ENCODE peak calls at places on chromosomes 16 and 17, in four cellular contexts. One of them, this sample, is unnamed.

GRCh38 chr16:79278506-79278905 is 322.0 kb downstream of the MAF start:
- DNase-seq in GM12878: no peak
- DNase-seq in HepG2: no peak
- DNase-seq in H1: no peak
- DNase-seq in this sample: no peak

GRCh38 chr17:77329741-77330531 is 189.2 kb downstream of the SEC14L1 start:
- DNase-seq in H1: no peak
- DNase-seq in HepG2: no peak
- DNase-seq in GM12878: no peak
- DNase-seq in this sample: no peak

GRCh38 chr17:65366102-65366844 is 195.2 kb downstream of the AXIN2 start:
- DNase-seq in HepG2: no peak
- DNase-seq in H1: no peak
- DNase-seq in GM12878: no peak
- DNase-seq in this sample: no peak

GRCh38 chr16:31181102-31181830 is 1.3 kb downstream of the FUS start:
- DNase-seq in GM12878: no peak
- DNase-seq in HepG2: no peak
- DNase-seq in H1: no peak
- DNase-seq in this sample: no peak

GRCh38 chr16:14339694-14340093 is 268.6 kb downstream of the MRTFB start:
- DNase-seq in HepG2: no peak
- DNase-seq in GM12878: no peak
- DNase-seq in H1: no peak
- DNase-seq in this sample: no peak

GRCh38 chr16:1324286-1324826 is 9.1 kb upstream of the BAIAP3 start:
- DNase-seq in HepG2: no peak
- DNase-seq in GM12878: no peak
- DNase-seq in H1: no peak
- DNase-seq in this sample: no peak

GRCh38 chr17:20235747-20236146 is 226.6 kb downstream of the SPECC1 start:
- DNase-seq in GM12878: no peak
- DNase-seq in H1: no peak
- DNase-seq in HepG2: no peak
- DNase-seq in this sample: no peak

GRCh38 chr17:8056976-8057625 is 18.2 kb downstream of the ALOX15B start:
- DNase-seq in HepG2: peak
- DNase-seq in GM12878: no peak
- DNase-seq in H1: no peak
- DNase-seq in this sample: no peak

DNA sequence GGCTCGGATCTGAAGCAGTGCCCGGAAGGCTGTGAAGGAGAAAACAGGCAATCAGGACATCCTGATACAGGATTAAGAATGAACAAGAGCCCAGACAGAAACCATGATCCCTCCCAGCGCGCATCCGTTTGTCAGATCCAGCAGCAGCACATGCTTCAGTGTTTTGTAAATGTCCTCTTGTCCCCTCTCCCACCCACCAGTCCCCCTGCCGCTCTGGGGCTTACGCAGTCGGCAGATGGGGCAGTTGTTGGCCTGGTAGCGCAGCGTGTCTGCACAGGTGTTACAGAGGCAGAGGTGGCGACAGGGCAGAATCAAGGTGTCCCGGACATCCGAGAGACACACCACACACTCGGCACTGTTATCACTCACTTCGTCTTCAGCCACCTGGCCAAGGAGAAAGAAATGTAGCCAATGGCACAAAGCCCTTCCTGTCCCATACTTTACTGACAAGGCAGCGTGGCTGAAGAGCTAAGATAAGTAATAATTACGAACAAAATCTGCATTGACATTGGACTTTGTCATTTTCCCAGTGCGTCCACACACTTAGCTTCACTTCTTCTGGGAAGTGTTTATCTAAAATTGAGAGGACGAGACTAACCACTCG is 20.7 kb upstream of the FOXJ1 start:
- DNase-seq in H1: no peak
- DNase-seq in HepG2: no peak
- DNase-seq in GM12878: no peak
- DNase-seq in this sample: no peak
- TF ChIP-seq SUZ12 in H1: no peak
- TF ChIP-seq SUZ12 in HepG2: no peak
- TF ChIP-seq SUZ12 in GM12878: no peak
- TF ChIP-seq SUZ12 in this sample: no peak

DNA sequence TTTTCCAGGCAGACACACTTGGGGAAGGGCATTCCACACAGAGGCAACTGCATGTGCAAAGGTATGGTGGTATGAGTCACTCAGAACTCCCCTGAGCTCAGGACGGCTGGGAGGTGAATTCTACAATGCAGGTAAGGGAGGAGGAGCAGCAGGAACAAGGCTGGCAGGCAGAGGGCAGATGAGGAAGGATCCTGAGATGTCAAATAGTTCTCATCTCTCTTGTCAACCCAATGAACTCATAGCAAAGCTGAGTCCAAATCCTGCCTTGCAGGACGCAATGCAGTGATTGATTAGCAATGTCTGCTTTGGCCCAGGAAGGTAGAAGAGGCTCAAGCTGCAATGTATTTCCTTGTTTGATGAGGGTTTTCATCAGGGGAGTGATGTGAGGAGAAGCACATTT is 243.5 kb downstream of the XYLT1 start:
- DNase-seq in HepG2: no peak
- DNase-seq in GM12878: no peak
- DNase-seq in H1: peak
- DNase-seq in this sample: no peak
- H3K4me3 ChIP-seq in HepG2: no peak
- H3K4me3 ChIP-seq in GM12878: no peak
- H3K4me3 ChIP-seq in H1: no peak
- H3K4me3 ChIP-seq in this sample: no peak

DNA sequence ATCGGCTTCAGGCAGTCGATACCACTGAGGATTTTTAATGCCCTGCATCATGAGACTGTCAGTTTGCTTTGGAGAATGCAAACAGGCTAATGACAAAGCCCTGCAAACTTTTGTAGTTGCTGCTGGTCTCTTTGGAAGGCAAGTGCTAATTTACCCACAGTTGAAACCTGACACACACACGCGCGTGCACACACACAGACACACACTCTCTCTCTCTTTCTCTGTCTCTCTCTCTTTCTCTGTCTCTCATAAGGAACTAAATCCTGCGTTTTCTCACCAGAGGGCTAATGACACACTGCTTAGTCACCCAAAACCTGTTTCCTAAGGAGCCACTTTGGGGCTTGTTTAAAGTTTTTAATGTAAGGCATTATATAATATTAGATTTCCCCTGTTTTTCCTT is 110.9 kb downstream of the WWOX start:
- DNase-seq in H1: no peak
- DNase-seq in HepG2: no peak
- DNase-seq in GM12878: no peak
- DNase-seq in this sample: no peak
- TF ChIP-seq SUZ12 in H1: no peak
- TF ChIP-seq SUZ12 in HepG2: no peak
- TF ChIP-seq SUZ12 in GM12878: no peak
- TF ChIP-seq SUZ12 in this sample: no peak

GRCh38 chr16:4743217-4743897 is 9.0 kb downstream of the DNAAF8 start:
- DNase-seq in HepG2: no peak
- DNase-seq in GM12878: no peak
- DNase-seq in H1: no peak
- DNase-seq in this sample: no peak
- H3K4me3 ChIP-seq in HepG2: no peak
- H3K4me3 ChIP-seq in GM12878: no peak
- H3K4me3 ChIP-seq in H1: no peak
- H3K4me3 ChIP-seq in this sample: no peak

DNA sequence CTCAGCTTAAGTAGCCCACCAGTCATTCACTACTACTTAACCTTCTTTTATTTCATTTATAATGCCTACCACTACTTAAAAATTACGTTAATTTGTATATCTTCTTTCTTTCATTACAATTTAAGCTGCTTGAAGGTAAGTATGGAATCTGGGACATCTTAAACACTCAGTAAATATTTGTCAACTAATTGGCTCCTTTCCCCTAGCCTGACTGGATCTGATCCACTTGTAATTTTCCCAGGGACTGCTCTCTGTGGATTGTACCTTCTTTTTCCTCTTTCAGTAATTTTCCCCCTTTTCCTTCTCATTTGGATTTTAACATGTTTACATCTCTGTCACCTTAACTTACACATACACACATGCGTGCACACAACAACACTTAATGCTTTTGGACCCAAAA is 152.4 kb upstream of the RBL2 start:
- DNase-seq in GM12878: no peak
- DNase-seq in H1: no peak
- DNase-seq in HepG2: no peak
- DNase-seq in this sample: no peak
- TF ChIP-seq SUZ12 in GM12878: no peak
- TF ChIP-seq SUZ12 in H1: no peak
- TF ChIP-seq SUZ12 in HepG2: no peak
- TF ChIP-seq SUZ12 in this sample: no peak

GRCh38 chr17:72123964-72124791 is 3.4 kb downstream of the SOX9 start:
- DNase-seq in H1: no peak
- DNase-seq in HepG2: no peak
- DNase-seq in GM12878: no peak
- DNase-seq in this sample: no peak
- H3K4me3 ChIP-seq in H1: no peak
- H3K4me3 ChIP-seq in HepG2: peak
- H3K4me3 ChIP-seq in GM12878: no peak
- H3K4me3 ChIP-seq in this sample: no peak

GRCh38 chr17:18109935-18110334 is 1.4 kb downstream of the MYO15A start:
- DNase-seq in H1: no peak
- DNase-seq in GM12878: no peak
- DNase-seq in HepG2: no peak
- DNase-seq in this sample: no peak
- TF ChIP-seq SUZ12 in H1: no peak
- TF ChIP-seq SUZ12 in GM12878: no peak
- TF ChIP-seq SUZ12 in HepG2: no peak
- TF ChIP-seq SUZ12 in this sample: no peak

DNA sequence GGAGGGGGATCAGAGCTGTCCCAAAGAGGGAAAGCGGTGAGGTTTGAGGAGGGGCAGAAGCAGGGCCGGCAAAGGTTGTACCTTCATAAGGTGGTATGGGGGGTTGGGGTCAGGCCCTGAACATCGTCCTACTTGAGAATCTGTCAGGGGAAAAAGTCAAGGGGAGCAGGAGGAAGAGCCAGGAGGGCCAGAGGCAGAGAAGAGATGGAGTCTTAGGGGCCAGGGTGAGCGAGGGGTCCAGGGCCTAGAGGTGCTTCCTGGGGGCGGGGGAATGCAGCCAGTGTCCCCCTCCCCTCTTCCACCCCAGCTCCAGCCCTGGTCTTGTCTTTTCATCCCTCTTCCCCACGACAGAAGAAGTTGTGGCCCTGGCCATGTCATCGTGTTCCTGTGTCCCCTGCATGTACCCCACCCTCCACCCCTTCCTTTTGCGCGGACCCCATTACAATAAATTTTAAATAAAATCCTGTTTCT is 1.3 kb upstream of the PRRT2 start:
- DNase-seq in GM12878: no peak
- DNase-seq in HepG2: no peak
- DNase-seq in H1: no peak
- DNase-seq in this sample: no peak
- H3K4me3 ChIP-seq in GM12878: peak
- H3K4me3 ChIP-seq in HepG2: no peak
- H3K4me3 ChIP-seq in H1: peak
- H3K4me3 ChIP-seq in this sample: peak

DNA sequence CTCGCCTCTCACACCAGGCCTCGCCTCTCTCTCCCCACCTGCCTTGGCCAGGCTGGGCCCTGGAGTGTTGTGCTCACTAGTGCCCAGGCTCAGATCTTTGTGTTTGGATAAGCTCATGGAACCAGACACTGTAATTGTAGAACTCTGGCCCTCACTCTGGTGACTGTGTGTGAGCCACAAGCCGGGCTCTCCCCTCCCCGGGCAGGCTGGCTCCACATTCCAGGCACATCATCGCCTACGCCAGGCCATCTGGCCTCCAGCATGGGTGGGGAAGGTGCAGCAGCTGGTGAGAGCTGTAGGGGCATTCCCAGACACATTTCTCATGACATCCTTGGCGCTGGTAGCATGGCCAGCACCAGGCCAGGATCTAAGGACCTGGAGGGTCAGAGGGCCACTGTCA is 202.3 kb downstream of the RAB11FIP4 start:
- DNase-seq in HepG2: no peak
- DNase-seq in GM12878: no peak
- DNase-seq in H1: no peak
- DNase-seq in this sample: no peak
- TF ChIP-seq SUZ12 in HepG2: no peak
- TF ChIP-seq SUZ12 in GM12878: no peak
- TF ChIP-seq SUZ12 in H1: no peak
- TF ChIP-seq SUZ12 in this sample: no peak

DNA sequence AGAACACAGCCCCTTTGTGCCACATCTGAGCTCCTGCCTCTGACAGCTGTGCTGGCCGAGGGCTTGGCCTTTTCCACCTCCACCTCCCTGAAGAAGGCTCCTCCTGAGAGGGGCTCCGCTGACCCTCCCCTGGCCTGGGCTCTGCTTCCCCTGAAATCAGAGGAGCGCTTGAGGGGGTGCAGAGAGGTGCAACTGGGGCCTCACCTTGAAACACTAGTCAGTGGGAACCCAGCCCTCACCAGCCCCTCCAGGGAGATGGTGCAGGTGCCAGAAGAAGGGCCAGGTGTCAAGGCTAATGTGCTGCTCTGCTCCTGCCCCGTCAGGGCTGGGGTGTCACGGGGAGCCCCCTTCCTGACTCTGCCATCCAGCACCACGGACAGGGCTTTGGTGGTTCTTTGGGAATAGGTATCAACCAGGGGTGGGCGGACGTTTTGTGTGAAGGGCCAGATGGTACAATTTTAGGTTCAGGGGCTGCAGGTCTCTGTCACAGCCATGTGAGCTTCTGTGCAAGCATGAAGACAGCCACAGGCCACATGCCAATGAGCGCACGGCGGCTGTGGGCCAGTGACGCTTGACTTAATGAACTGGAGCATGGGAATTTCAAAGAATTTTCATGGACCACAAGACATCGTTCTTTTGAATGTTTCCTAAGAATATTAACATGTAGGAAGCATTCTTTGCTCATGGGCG is 2.1 kb upstream of the ZG16B start:
- DNase-seq in HepG2: no peak
- DNase-seq in GM12878: no peak
- DNase-seq in H1: no peak
- DNase-seq in this sample: no peak
- H3K4me3 ChIP-seq in HepG2: no peak
- H3K4me3 ChIP-seq in GM12878: no peak
- H3K4me3 ChIP-seq in H1: no peak
- H3K4me3 ChIP-seq in this sample: no peak